ENCODE peak calls at places on chromosomes 3 and 15, in four cellular contexts. Y is A549, C is body of pancreas, S is uterus. A is an unnamed sample.

GRCh38 chr3:52085883-52086282 is 29.5 kb upstream of the DUSP7 start:
- DNase-seq in Y (no peak), C (no peak), S (no peak), A (no peak)

GRCh38 chr3:56677286-56677685 is 5.8 kb downstream of the TASOR start:
- DNase-seq in Y (no peak), C (no peak), S (no peak), A (no peak)

GRCh38 chr15:99511529-99511864 is 54.3 kb upstream of the MEF2A start:
- DNase-seq in Y (no peak), C (no peak), S (no peak), A (no peak)

GRCh38 chr3:178308696-178309278 is 227.4 kb upstream of the KCNMB2 start:
- DNase-seq in Y (no peak), C (no peak), S (no peak), A (no peak)

GRCh38 chr15:98904466-98905048 is 103.0 kb downstream of the PGPEP1L start:
- DNase-seq in Y (peak; percentile 85), C (no peak), S (no peak), A (peak; percentile 41)

GRCh38 chr3:195247863-195248189 is 23.1 kb downstream of the XXYLT1 start:
- DNase-seq in Y (no peak), C (no peak), S (no peak), A (peak; percentile 9)

GRCh38 chr3:152315623-152316022 is 46.9 kb downstream of the MBNL1 start:
- DNase-seq in Y (no peak), C (no peak), S (no peak), A (no peak)

GRCh38 chr3:71968491-71968890 is 183.5 kb upstream of the PROK2 start:
- DNase-seq in Y (no peak), C (no peak), S (no peak), A (no peak)

GRCh38 chr3:150147776-150148175 is 177.1 kb upstream of the PFN2 start:
- DNase-seq in Y (no peak), C (no peak), S (no peak), A (no peak)

GRCh38 chr3:113200351-113200750 is 11.0 kb upstream of the BOC start:
- DNase-seq in Y (no peak), C (no peak), S (no peak), A (no peak)

GRCh38 chr3:63967675-63968611 is 55.4 kb downstream of the PSMD6 start:
- DNase-seq in Y (no peak), C (peak; percentile 56), S (peak; percentile 36), A (peak; percentile 19)
- TF ChIP-seq POLR2A in Y (no peak), C (peak; percentile 44), S (no peak), A (no peak)

GRCh38 chr15:90716976-90717821 is at the start of gene BLM:
- DNase-seq in Y (peak; percentile 98), C (peak; percentile 96), S (peak; percentile 95), A (peak; percentile 97)
- TF ChIP-seq POLR2A in Y (peak; percentile 64), C (peak; percentile 89), S (peak; percentile 48), A (no peak)

GRCh38 chr15:73052679-73053397 is 575 bp downstream of the NEO1 start:
- DNase-seq in Y (peak; percentile 62), C (peak; percentile 48), S (peak; percentile 56), A (peak; percentile 71)

GRCh38 chr15:73053398-73053723 is 1.1 kb downstream of the NEO1 start:
- DNase-seq in Y (no peak), C (no peak), S (no peak), A (no peak)

GRCh38 chr15:73051402-73051810 is 857 bp upstream of the NEO1 start:
- DNase-seq in Y (no peak), C (peak; percentile 76), S (peak; percentile 44), A (peak; percentile 75)

GRCh38 chr15:73050561-73051297 is 1.5 kb upstream of the NEO1 start:
- DNase-seq in Y (no peak), C (no peak), S (no peak), A (no peak)

DNA sequence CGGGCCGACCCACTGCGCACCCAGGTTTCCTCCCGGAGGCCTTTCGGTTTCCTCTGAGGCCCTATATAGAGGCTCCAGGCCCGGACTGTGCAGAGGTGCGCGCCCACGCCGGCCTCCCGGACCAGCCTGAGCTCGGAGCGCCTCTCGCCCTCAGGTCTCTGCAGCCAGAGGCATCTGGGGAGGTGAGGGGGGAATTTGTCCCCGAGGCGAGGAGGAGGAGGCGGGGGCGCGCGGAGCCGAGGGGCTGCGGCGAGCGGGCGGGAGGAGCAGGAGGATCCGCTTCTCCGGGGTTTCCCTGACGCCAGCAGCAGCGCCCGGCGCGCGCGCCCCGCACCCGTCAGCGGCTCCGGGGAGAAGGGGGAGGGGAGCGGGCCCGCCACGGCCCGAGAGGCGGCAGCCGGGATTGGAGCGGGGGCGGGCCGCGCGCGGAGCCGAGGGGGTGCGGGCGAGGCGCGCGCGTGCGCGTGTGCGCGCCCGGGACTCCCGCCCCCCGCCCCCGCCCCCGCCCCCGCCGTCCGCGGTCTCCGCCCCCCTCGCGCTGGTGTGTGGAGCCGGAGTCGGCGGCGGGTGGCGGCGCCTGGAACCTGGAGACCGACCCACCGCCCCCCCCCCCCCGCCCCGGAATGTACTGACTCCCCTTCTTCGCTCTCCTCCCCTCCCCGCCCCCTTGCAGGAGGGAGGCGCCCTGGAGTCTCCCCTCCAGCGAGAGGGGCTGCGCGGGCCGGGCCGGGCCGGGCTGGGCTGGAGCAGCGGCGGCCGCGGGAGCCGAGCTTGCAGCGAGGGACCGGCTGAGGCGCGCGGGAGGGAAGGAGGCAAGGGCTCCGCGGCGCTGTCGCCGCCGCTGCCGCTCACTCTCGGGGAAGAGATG is at the start of gene NEO1:
- DNase-seq in Y (peak; percentile 87), C (peak; percentile 91), S (peak; percentile 86), A (peak; percentile 87)
- TF ChIP-seq POLR2A in Y (peak; percentile 51), C (peak; percentile 85), S (peak; percentile 53), A (no peak)

GRCh38 chr3:46935168-46935858 is 41.2 kb downstream of the CCDC12 start:
- DNase-seq in Y (peak; percentile 83), C (peak; percentile 96), S (peak; percentile 93), A (peak; percentile 95)
- TF ChIP-seq POLR2A in Y (no peak), C (peak; percentile 54), S (no peak), A (no peak)

DNA sequence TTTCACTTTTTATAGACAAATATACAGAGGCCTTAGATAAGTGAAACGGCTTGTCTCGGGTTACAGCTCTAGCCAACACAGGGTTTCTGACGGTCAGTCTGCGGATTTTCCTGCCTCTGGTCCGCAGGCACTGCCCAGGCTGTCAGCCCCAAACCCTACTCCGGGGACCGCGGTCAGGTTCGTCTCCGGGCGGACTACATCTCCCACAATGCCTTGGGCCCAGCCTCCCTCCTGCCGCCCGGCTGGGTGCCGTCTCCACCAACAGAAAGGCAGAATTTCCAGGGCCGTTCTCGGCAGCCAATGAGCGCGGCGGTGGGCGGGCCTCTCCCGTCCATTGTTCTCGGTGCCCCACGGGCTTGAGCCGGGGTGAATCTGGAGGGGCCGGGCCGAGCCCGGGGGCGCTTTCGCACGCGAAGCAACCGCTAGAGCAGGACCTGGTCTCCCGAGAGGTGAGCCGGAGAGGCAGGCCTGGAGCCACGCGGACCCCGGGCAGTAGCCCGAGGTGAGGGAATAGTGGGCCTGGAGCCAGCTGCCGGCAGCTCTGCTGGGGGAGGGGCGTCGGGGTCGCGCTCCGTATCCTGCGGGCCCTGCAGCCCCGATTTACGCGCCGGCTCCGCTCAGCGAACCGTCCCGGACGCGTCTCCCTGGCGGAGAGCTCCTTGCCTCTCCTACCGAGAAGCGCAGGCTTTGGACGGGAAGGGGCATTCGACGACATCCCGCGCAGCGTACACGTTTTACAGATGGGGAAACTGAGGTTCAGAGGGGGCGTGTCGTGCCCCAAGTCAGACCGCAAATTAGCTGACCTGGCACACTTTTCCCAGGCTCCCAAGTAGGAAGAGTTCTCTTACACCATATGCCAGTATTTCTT is at the start of gene ZSCAN2:
- DNase-seq in Y (peak; percentile 95), C (peak; percentile 95), S (peak; percentile 94), A (peak; percentile 98)
- TF ChIP-seq POLR2A in Y (peak; percentile 36), C (peak; percentile 75), S (peak; percentile 53), A (no peak)

DNA sequence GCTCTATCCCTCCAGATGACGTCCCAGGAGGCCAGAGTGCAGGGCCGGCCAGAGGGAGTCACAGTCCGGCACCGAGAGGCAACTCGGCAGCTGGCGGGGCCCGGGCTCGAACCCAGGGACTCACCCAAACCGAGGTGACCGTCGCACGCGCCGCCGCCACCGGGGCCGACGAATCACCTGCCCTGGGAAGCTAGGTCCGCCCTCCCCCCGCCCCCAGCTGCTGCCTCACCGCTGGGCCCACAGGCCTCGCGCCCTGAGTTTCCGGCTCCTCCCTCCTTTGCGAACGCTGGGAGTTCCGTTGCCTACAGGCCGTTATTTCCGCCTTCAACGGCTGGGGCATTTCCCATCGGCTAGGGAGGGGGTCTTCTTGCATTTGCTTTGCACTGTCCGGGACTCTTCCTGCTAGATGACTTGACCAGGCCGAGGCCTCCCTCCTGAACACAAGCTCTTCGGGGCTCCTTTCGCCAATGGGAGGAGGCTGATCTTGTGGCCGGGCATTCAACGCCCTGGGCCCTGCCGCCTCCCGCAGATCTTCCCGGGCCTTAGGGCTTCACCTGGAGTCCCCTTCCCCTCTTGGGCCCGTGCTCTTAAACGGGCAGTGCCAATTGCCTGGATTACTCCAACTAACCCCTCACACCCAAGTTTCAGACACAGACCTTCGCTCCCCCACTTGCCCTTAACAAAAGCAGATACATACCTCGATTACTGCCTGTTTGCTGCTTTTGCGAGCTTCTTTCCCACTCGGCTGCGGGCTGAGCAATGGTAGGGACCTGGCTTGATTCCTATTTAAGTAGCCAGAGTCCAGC is at the start of gene SNUPN:
- DNase-seq in Y (peak; percentile 98), C (peak; percentile 95), S (peak; percentile 93), A (peak; percentile 97)
- TF ChIP-seq POLR2A in Y (peak; percentile 90), C (peak; percentile 75), S (peak; percentile 48), A (peak; percentile 28)

GRCh38 chr15:63463793-63464192 is 40.6 kb upstream of the USP3 start:
- DNase-seq in Y (no peak), C (peak; percentile 55), S (no peak), A (no peak)

GRCh38 chr15:63469984-63470383 is 34.4 kb upstream of the USP3 start:
- DNase-seq in Y (no peak), C (no peak), S (no peak), A (no peak)

GRCh38 chr15:63465104-63465503 is 39.3 kb upstream of the USP3 start:
- DNase-seq in Y (no peak), C (no peak), S (no peak), A (no peak)

GRCh38 chr15:63469190-63469589 is 35.2 kb upstream of the USP3 start:
- DNase-seq in Y (no peak), C (no peak), S (no peak), A (no peak)

DNA sequence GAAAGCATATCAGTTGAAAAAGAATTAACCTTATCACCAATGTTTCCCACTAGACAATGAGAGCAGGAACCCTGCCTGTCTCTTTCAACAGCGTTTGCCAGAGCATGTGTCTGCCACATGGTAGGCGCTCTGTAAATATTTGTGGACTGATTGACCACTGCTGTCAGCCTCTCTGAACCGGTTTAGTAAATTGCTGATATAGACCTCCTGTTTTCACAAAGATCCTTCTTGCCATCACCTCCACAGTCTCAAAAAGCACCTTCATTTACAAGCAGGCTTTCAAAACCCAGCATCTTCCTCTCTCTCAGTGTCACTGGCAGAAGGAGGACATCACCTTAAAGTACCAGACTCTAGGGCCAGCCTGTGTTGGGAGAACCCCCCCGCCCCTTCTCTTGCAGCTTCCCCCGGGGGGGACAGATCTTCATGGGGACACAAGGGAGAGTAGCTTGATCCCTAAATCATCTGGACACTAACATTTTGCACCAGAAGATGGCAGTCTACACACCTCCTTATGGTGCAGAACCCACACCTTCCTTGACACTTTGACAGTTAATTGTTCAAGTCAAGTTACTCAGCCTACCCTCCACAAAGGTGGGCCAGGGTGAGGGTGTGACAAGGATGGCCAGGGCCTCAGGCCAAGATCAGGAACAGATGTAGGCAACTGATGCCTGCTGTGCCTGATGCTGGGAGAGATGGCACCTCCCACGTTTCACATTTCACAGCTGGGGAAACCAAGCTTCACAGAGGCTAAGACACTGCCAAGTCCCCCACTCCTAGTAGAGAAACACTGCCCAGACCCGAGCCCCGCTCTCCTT is 37.8 kb upstream of the USP3 start:
- DNase-seq in Y (peak; percentile 88), C (peak; percentile 36), S (peak; percentile 30), A (peak; percentile 51)
- TF ChIP-seq POLR2A in Y (no peak), C (no peak), S (no peak), A (no peak)